ENCODE peak calls at places on chromosomes 12 and 14, in eight cellular contexts. V, N, Q, P, K, R, J and G are unnamed samples.

GRCh38 chr12:6268484-6269157 is 41.9 kb upstream of the PLEKHG6 start:
- DNase-seq in V (no peak), N (no peak), Q (no peak), P (no peak), K (peak; percentile 20), R (no peak), J (no peak), G (no peak)

GRCh38 chr12:8226355-8226754 is 1.1 kb downstream of the FAM90A1 start:
- DNase-seq in V (no peak), N (no peak), Q (no peak), P (no peak), K (no peak), R (no peak), J (no peak), G (no peak)

GRCh38 chr14:22829661-22830328 is at the start of gene MRPL52:
- DNase-seq in V (peak; percentile 96), N (peak; percentile 94), Q (peak; percentile 87), P (peak; percentile 81), K (peak; percentile 92), R (peak; percentile 92), J (peak; percentile 93), G (peak; percentile 95)

GRCh38 chr12:3202734-3203446 is 125.7 kb downstream of the TSPAN9 start:
- DNase-seq in V (peak; percentile 49), N (peak; percentile 61), Q (peak; percentile 76), P (peak; percentile 37), K (peak; percentile 85), R (peak; percentile 64), J (peak; percentile 83), G (peak; percentile 60)

GRCh38 chr12:53984901-53985357 is at the start of gene HOXC10:
- DNase-seq in V (peak; percentile 95), N (peak; percentile 98), Q (peak; percentile 73), P (peak; percentile 77), K (peak; percentile 98), R (peak; percentile 93), J (peak; percentile 97), G (peak; percentile 93)

GRCh38 chr14:52735921-52736489 is 6.0 kb downstream of the STYX start:
- DNase-seq in V (no peak), N (no peak), Q (peak; percentile 46), P (no peak), K (peak; percentile 29), R (no peak), J (no peak), G (no peak)

GRCh38 chr14:21911877-21912276 is 238.3 kb upstream of the OR4E1 start:
- DNase-seq in V (no peak), N (no peak), Q (no peak), P (no peak), K (no peak), R (no peak), J (no peak), G (no peak)

GRCh38 chr12:121011820-121012219 is 4.5 kb downstream of the C12orf43 start:
- DNase-seq in V (no peak), N (no peak), Q (no peak), P (no peak), K (no peak), R (no peak), J (no peak), G (no peak)

GRCh38 chr12:14384783-14385638 is 19.5 kb downstream of the ATF7IP start:
- DNase-seq in V (peak; percentile 98), N (peak; percentile 77), Q (peak; percentile 90), P (peak; percentile 55), K (peak; percentile 82), R (peak; percentile 68), J (peak; percentile 60), G (peak; percentile 75)

GRCh38 chr12:32542550-32543229 is 136.4 kb upstream of the DNM1L start:
- DNase-seq in V (no peak), N (no peak), Q (no peak), P (no peak), K (no peak), R (no peak), J (no peak), G (no peak)

GRCh38 chr14:69629225-69630127 is 18.1 kb downstream of the SUSD6 start:
- DNase-seq in V (peak; percentile 65), N (peak; percentile 43), Q (peak; percentile 35), P (peak; percentile 27), K (no peak), R (no peak), J (no peak), G (no peak)

GRCh38 chr12:109617496-109617895 is 43.9 kb downstream of the MVK start:
- DNase-seq in V (no peak), N (no peak), Q (no peak), P (no peak), K (no peak), R (no peak), J (no peak), G (no peak)

GRCh38 chr14:85531141-85531593 is 1.2 kb downstream of the FLRT2 start:
- DNase-seq in V (no peak), N (peak; percentile 86), Q (peak; percentile 69), P (no peak), K (peak; percentile 81), R (no peak), J (peak; percentile 5), G (peak; percentile 71)

GRCh38 chr14:69360438-69361108 is 37.5 kb downstream of the ERH start:
- DNase-seq in V (peak; percentile 54), N (peak; percentile 44), Q (no peak), P (no peak), K (no peak), R (no peak), J (no peak), G (no peak)

GRCh38 chr14:58966991-58967390 is 221.5 kb upstream of the DAAM1 start:
- DNase-seq in V (no peak), N (no peak), Q (no peak), P (no peak), K (no peak), R (no peak), J (no peak), G (no peak)

GRCh38 chr14:41604793-41605534 is 1.7 kb upstream of the LRFN5 start:
- DNase-seq in V (no peak), N (peak; percentile 88), Q (peak; percentile 93), P (no peak), K (peak; percentile 93), R (no peak), J (no peak), G (peak; percentile 87)

GRCh38 chr12:93468008-93468371 is 676 bp downstream of the MRPL42 start:
- DNase-seq in V (peak; percentile 18), N (no peak), Q (no peak), P (peak; percentile 15), K (no peak), R (no peak), J (no peak), G (no peak)

GRCh38 chr12:120847392-120848157 is 56.6 kb downstream of the SPPL3 start:
- DNase-seq in V (peak; percentile 77), N (peak; percentile 26), Q (no peak), P (peak; percentile 81), K (no peak), R (peak; percentile 34), J (no peak), G (no peak)

GRCh38 chr12:6430124-6430989 is 14.4 kb upstream of the CD27 start:
- DNase-seq in V (peak; percentile 41), N (peak; percentile 100), Q (no peak), P (no peak), K (no peak), R (peak; percentile 94), J (no peak), G (peak; percentile 77)

GRCh38 chr14:101573289-101573688 is 12.0 kb downstream of the DIO3 start:
- DNase-seq in V (no peak), N (no peak), Q (no peak), P (no peak), K (no peak), R (no peak), J (no peak), G (no peak)

GRCh38 chr12:6914246-6914947 is at the start of gene ENO2:
- DNase-seq in V (peak; percentile 75), N (peak; percentile 92), Q (peak; percentile 79), P (peak; percentile 63), K (peak; percentile 79), R (peak; percentile 55), J (peak; percentile 91), G (peak; percentile 86)

GRCh38 chr14:64726585-64726890 is 22.3 kb downstream of the PLEKHG3 start:
- DNase-seq in V (no peak), N (peak; percentile 38), Q (no peak), P (peak; percentile 27), K (peak; percentile 56), R (peak; percentile 96), J (no peak), G (peak; percentile 92)

GRCh38 chr14:76964695-76965094 is 63.8 kb downstream of the IRF2BPL start:
- DNase-seq in V (no peak), N (no peak), Q (no peak), P (no peak), K (no peak), R (no peak), J (no peak), G (no peak)

GRCh38 chr12:92094751-92095161 is 50.9 kb downstream of the BTG1 start:
- DNase-seq in V (no peak), N (peak; percentile 27), Q (no peak), P (peak; percentile 23), K (peak; percentile 59), R (peak; percentile 77), J (no peak), G (no peak)

GRCh38 chr14:85479771-85480170 is 50.2 kb upstream of the FLRT2 start:
- DNase-seq in V (no peak), N (no peak), Q (no peak), P (no peak), K (no peak), R (no peak), J (no peak), G (no peak)

GRCh38 chr12:80567391-80567790 is 123.4 kb downstream of the PTPRQ start:
- DNase-seq in V (no peak), N (peak; percentile 49), Q (no peak), P (no peak), K (no peak), R (no peak), J (no peak), G (peak; percentile 7)
- TF ChIP-seq EZH2phosphoT487 in V (no peak), N (no peak), Q (no peak), P (no peak), K (no peak), R (no peak), J (no peak), G (no peak)

GRCh38 chr14:98580131-98580678 is 691.8 kb downstream of the BCL11B start:
- DNase-seq in V (peak; percentile 12), N (peak; percentile 1), Q (peak; percentile 67), P (peak; percentile 7), K (peak; percentile 56), R (peak; percentile 16), J (no peak), G (peak; percentile 38)
- TF ChIP-seq EZH2phosphoT487 in V (no peak), N (no peak), Q (no peak), P (no peak), K (no peak), R (no peak), J (no peak), G (no peak)

DNA sequence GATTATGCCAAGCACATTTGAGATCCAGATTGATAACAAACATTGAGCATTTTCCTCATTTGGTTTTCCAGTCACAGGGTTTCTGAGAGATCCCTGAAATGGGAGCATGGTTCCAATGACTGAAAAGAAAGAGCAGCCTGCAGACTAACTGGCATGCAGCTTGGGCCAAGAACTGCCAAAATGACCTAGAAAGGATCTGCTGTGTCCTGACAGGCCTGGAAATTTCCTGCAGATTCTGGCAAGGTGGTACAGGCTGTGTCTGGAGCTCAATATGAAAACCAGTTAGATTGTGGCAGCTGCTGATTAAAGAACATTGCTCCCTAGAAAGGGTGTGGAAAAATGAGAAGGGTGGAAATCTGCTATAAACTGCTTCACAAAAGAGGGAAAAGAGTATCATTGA is 417.3 kb downstream of the IPO8 start:
- DNase-seq in V (no peak), N (no peak), Q (no peak), P (no peak), K (no peak), R (no peak), J (no peak), G (no peak)
- TF ChIP-seq EZH2phosphoT487 in V (no peak), N (no peak), Q (no peak), P (no peak), K (no peak), R (no peak), J (no peak), G (no peak)

GRCh38 chr14:100406505-100407131 is 83.5 kb downstream of the SLC25A47 start:
- DNase-seq in V (no peak), N (peak; percentile 27), Q (no peak), P (no peak), K (no peak), R (peak; percentile 13), J (no peak), G (peak; percentile 60)
- TF ChIP-seq EZH2phosphoT487 in V (no peak), N (no peak), Q (no peak), P (no peak), K (no peak), R (no peak), J (no peak), G (no peak)